ENCODE peak calls at places on chromosomes 2 and 18, in five cellular contexts. One of them, this sample, is unnamed. For H3K4me1, the result is how much of the 10 kb centered on the place peaks cover.

GRCh38 chr2:28944535-28944934 is 36.6 kb upstream of the TOGARAM2 start:
- DNase-seq in esophagus squamous epithelium: no peak
- DNase-seq in body of pancreas: no peak
- DNase-seq in tibial nerve: no peak
- DNase-seq in vagina: no peak
- DNase-seq in this sample: no peak

GRCh38 chr2:240413813-240414429 is 21.5 kb upstream of the GPC1 start:
- DNase-seq in body of pancreas: no peak
- DNase-seq in esophagus squamous epithelium: no peak
- DNase-seq in tibial nerve: peak
- DNase-seq in vagina: no peak
- DNase-seq in this sample: no peak

GRCh38 chr18:80147037-80147417 is 38.0 kb downstream of the ADNP2 start:
- DNase-seq in tibial nerve: no peak
- DNase-seq in body of pancreas: no peak
- DNase-seq in esophagus squamous epithelium: no peak
- DNase-seq in vagina: no peak
- DNase-seq in this sample: no peak

GRCh38 chr2:176814740-176815367 is 397.7 kb upstream of the HNRNPA3 start:
- DNase-seq in body of pancreas: no peak
- DNase-seq in vagina: no peak
- DNase-seq in esophagus squamous epithelium: no peak
- DNase-seq in tibial nerve: no peak
- DNase-seq in this sample: peak

GRCh38 chr2:118443596-118443995 is 355.3 kb downstream of the INSIG2 start:
- DNase-seq in vagina: no peak
- DNase-seq in esophagus squamous epithelium: no peak
- DNase-seq in tibial nerve: no peak
- DNase-seq in body of pancreas: no peak
- DNase-seq in this sample: peak

GRCh38 chr2:187569042-187569441 is 14.8 kb upstream of the TFPI start:
- DNase-seq in body of pancreas: no peak
- DNase-seq in esophagus squamous epithelium: no peak
- DNase-seq in tibial nerve: no peak
- DNase-seq in vagina: no peak
- DNase-seq in this sample: no peak

GRCh38 chr2:86039963-86040655 is 65.6 kb downstream of the POLR1A start:
- DNase-seq in body of pancreas: no peak
- DNase-seq in vagina: no peak
- DNase-seq in tibial nerve: no peak
- DNase-seq in esophagus squamous epithelium: no peak
- DNase-seq in this sample: no peak

GRCh38 chr2:30147715-30148611 is 1.2 kb downstream of the YPEL5 start:
- DNase-seq in tibial nerve: peak
- DNase-seq in vagina: no peak
- DNase-seq in body of pancreas: peak
- DNase-seq in esophagus squamous epithelium: no peak
- DNase-seq in this sample: peak

GRCh38 chr2:219178377-219179175 is 501 bp downstream of the RETREG2 start:
- DNase-seq in vagina: peak
- DNase-seq in body of pancreas: peak
- DNase-seq in esophagus squamous epithelium: no peak
- DNase-seq in tibial nerve: peak
- DNase-seq in this sample: peak

GRCh38 chr2:9258501-9258900 is 51.9 kb downstream of the ASAP2 start:
- DNase-seq in vagina: no peak
- DNase-seq in esophagus squamous epithelium: no peak
- DNase-seq in body of pancreas: no peak
- DNase-seq in tibial nerve: no peak
- DNase-seq in this sample: no peak

GRCh38 chr2:9256147-9256546 is 49.5 kb downstream of the ASAP2 start:
- DNase-seq in esophagus squamous epithelium: no peak
- DNase-seq in body of pancreas: no peak
- DNase-seq in vagina: no peak
- DNase-seq in tibial nerve: no peak
- DNase-seq in this sample: no peak

GRCh38 chr2:9258953-9259399 is 52.4 kb downstream of the ASAP2 start:
- DNase-seq in tibial nerve: no peak
- DNase-seq in vagina: no peak
- DNase-seq in body of pancreas: no peak
- DNase-seq in esophagus squamous epithelium: no peak
- DNase-seq in this sample: no peak

GRCh38 chr2:9255416-9255815 is 48.8 kb downstream of the ASAP2 start:
- DNase-seq in esophagus squamous epithelium: no peak
- DNase-seq in body of pancreas: no peak
- DNase-seq in vagina: no peak
- DNase-seq in tibial nerve: no peak
- DNase-seq in this sample: no peak

DNA sequence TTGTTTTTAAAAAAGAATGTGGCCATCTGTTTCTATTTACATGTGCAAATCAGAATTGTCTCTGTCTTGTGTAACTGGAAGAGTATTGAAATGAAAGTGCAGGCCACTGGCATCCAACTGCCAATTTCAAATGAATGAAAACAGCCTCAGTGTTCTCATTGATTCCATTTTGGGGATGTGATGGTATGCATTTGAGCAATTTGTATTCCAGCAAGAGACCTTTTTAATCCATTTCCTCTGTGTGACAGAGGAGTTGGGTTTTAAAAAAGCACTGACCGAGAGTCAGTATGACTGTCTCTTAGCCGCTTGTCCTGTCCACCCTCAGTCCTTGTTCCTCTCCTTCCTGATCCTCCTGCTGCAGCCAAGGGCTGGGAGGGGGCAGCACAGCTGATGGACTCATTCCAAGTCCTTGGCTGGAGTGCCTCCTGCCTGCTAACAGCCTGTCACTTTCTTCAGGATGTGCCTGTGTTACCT is 50.0 kb downstream of the ASAP2 start:
- DNase-seq in vagina: no peak
- DNase-seq in tibial nerve: no peak
- DNase-seq in body of pancreas: no peak
- DNase-seq in esophagus squamous epithelium: no peak
- DNase-seq in this sample: no peak
- H3K4me1 ChIP-seq in vagina: half or more
- H3K4me1 ChIP-seq in tibial nerve: half or more
- H3K4me1 ChIP-seq in body of pancreas: under half
- H3K4me1 ChIP-seq in esophagus squamous epithelium: under half
- H3K4me1 ChIP-seq in this sample: under half

DNA sequence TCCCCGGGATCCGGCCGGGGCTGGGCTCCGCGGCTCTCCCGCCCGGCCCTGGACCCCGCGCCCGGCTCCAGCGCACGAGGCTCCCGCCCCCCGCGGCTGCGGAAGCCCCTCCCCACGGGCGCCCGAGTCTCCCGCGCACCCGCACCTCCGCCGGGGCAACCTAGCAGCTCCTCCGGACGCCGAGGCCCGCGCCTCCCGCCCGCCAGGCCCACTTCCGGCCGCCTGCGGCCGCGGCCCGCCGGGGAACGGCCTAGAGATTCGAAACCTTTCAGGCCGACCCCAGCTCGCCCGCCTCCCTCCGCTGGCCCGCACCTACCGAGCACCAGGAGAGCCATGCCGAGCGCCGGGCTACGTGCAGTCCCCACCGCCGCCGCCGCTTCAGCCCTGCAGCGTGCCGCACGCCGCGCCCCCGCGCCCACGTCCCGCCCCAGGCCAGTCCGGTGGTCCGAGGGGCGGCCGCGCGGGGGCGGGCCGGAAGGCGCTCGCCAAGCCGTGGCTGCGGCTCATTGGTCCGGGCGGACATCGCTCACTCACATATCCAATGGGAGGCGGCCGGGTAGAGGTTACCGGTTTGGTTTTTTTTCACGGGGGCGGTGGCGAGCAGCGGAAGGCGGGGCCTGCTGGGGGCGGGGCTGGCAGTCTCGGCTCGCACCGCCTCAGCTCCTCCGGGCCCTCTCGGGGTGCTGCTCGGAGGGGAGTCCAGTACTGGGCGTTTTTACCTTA is at the start of gene PDIA6:
- DNase-seq in body of pancreas: peak
- DNase-seq in esophagus squamous epithelium: peak
- DNase-seq in tibial nerve: peak
- DNase-seq in vagina: peak
- DNase-seq in this sample: peak
- TF ChIP-seq POLR2A in body of pancreas: peak
- TF ChIP-seq POLR2A in esophagus squamous epithelium: peak
- TF ChIP-seq POLR2A in tibial nerve: peak
- TF ChIP-seq POLR2A in vagina: no peak
- TF ChIP-seq POLR2A in this sample: peak

GRCh38 chr18:23095463-23095862 is 39.8 kb upstream of the CABLES1 start:
- DNase-seq in vagina: no peak
- DNase-seq in tibial nerve: no peak
- DNase-seq in esophagus squamous epithelium: no peak
- DNase-seq in body of pancreas: no peak
- DNase-seq in this sample: no peak
- H3K4me1 ChIP-seq in vagina: under half
- H3K4me1 ChIP-seq in tibial nerve: under half
- H3K4me1 ChIP-seq in esophagus squamous epithelium: under half
- H3K4me1 ChIP-seq in body of pancreas: under half
- H3K4me1 ChIP-seq in this sample: under half

DNA sequence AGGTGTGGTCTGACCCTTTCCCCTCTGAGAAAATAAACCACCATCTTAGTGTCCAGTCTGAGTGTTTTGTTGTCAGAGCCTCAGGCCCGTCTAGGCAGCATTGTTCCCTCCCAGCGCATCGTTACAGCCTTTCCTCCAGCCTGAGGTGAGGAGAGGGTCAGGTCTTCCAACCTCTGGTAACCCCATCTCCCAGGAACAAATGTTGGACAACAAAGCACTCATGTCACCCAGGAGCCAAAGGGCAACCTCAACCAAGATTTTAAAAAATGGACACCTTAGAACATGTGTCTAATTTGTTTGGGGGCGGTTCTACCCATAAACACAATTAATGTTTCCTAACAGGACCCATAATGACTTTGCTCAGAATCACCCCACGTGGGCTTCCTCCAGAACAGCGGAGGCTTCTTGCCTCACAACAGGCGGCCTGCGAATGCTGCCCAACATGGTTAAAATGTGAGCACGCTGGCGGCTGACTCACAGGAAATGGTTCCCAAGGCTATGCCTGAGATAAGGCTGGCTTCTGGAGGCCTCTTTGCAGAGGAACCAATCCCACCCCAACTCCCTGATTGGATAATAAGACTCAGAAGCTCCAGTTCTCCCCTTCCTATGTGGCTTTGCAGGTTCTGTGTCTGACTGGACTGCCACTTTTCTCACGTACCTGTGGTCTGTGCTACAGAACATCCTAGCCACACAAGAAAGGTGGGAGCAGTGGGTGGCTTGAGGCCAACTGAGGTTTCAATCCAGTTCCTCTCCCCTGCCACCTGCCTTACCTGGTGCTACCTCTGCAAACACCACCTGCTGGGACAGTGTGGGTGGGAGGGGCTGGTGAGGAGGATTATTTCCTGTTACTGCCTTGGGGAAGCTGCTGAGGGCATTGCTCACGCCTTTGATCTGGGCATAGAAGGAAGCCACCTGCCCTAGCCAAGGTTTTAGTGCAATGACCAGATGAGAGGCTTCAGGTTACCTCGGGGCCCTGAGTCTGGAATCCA is 108.8 kb downstream of the B3GNT2 start:
- DNase-seq in esophagus squamous epithelium: no peak
- DNase-seq in body of pancreas: peak
- DNase-seq in vagina: no peak
- DNase-seq in tibial nerve: no peak
- DNase-seq in this sample: peak
- TF ChIP-seq POLR2A in esophagus squamous epithelium: no peak
- TF ChIP-seq POLR2A in body of pancreas: no peak
- TF ChIP-seq POLR2A in vagina: no peak
- TF ChIP-seq POLR2A in tibial nerve: no peak
- TF ChIP-seq POLR2A in this sample: no peak